ENCODE peak calls at places on chromosomes 7 and 10, in four cellular contexts. G is T-helper 9 cell; O is omental fat pad; F is stimulated activated CD4-positive, alpha-beta T cell treated with anti-CD3 and anti-CD28 coated beads, Interleukin-2, amount 100 ng/mL, for 48 hours. E is an unnamed sample.

GRCh38 chr7:107907-108306 is 84.5 kb upstream of the FAM20C start:
- DNase-seq in G (no peak), O (no peak), F (no peak), E (no peak)

GRCh38 chr7:125773113-125773800 is 843.6 kb upstream of the POT1 start:
- DNase-seq in G (no peak), O (no peak), F (no peak), E (no peak)

GRCh38 chr10:63795461-63795860 is 274.3 kb downstream of the REEP3 start:
- DNase-seq in G (no peak), O (no peak), F (no peak), E (no peak)

GRCh38 chr7:41987-42386 is 150.4 kb upstream of the FAM20C start:
- DNase-seq in G (no peak), O (no peak), F (no peak), E (no peak)

GRCh38 chr7:36971515-36972139 is 247.3 kb upstream of the AOAH start:
- DNase-seq in G (no peak), O (no peak), F (no peak), E (no peak)

GRCh38 chr7:44150966-44151678 is 10.0 kb upstream of the MYL7 start:
- DNase-seq in G (no peak), O (peak; percentile 4), F (no peak), E (no peak)

GRCh38 chr10:97585439-97585811 is 1.2 kb downstream of the HOGA1 start:
- DNase-seq in G (no peak), O (no peak), F (no peak), E (no peak)

GRCh38 chr10:30495687-30496086 is 61.7 kb downstream of the MAP3K8 start:
- DNase-seq in G (no peak), O (no peak), F (no peak), E (no peak)

GRCh38 chr7:37957236-37957970 is 37.0 kb downstream of the EPDR1 start:
- DNase-seq in G (no peak), O (no peak), F (no peak), E (no peak)

GRCh38 chr7:125061776-125062397 is 132.3 kb upstream of the POT1 start:
- DNase-seq in G (no peak), O (no peak), F (no peak), E (no peak)

GRCh38 chr10:30812018-30812851 is 182.7 kb upstream of the LYZL2 start:
- DNase-seq in G (no peak), O (peak; percentile 27), F (no peak), E (no peak)

GRCh38 chr10:71638577-71639411 is 80.8 kb downstream of the C10orf105 start:
- DNase-seq in G (no peak), O (no peak), F (no peak), E (no peak)

GRCh38 chr10:32298066-32298812 is 48.7 kb downstream of the EPC1 start:
- DNase-seq in G (no peak), O (no peak), F (no peak), E (no peak)

GRCh38 chr7:102985176-102985783 is 72.5 kb downstream of the LRRC17 start:
- DNase-seq in G (no peak), O (no peak), F (no peak), E (no peak)

GRCh38 chr10:100575781-100576635 is 40.3 kb downstream of the HIF1AN start:
- DNase-seq in G (no peak), O (no peak), F (no peak), E (no peak)

GRCh38 chr10:5611899-5612680 is 54.3 kb downstream of the ASB13 start:
- DNase-seq in G (no peak), O (no peak), F (no peak), E (no peak)

GRCh38 chr10:43846187-43846680 is 197.6 kb upstream of the ZNF32 start:
- DNase-seq in G (peak; percentile 16), O (no peak), F (peak; percentile 21), E (peak; percentile 12)

E was measured in T-cell.